ENCODE peak calls at places on chromosomes 13 and 19, in nine cellular contexts. E is lung, V is endothelial cell, A is transverse colon, X is WTC11, F is Calu3, C is esophagus squamous epithelium, D is BJ, G is fibroblast of pulmonary artery. T is an unnamed sample.

GRCh38 chr19:47075179-47075811 is 26.9 kb upstream of the TMEM160 start:
- DNase-seq in C (no peak), D (no peak), X (no peak), E (no peak), A (no peak), V (no peak), F (no peak), G (no peak), T (no peak)

GRCh38 chr19:12664406-12665280 is 1.9 kb downstream of the MAN2B1 start:
- DNase-seq in E (no peak), F (no peak), G (no peak), X (peak), V (no peak), A (no peak), D (no peak), C (no peak), T (no peak)

GRCh38 chr19:35529241-35530218 is 1.4 kb upstream of the SBSN start:
- DNase-seq in C (no peak), F (no peak), E (no peak), A (no peak), D (no peak), V (no peak), X (no peak), G (no peak), T (no peak)

GRCh38 chr13:52869050-52869449 is 20.6 kb upstream of the PCDH8 start:
- DNase-seq in A (no peak), D (no peak), G (no peak), E (no peak), C (no peak), V (no peak), F (no peak), X (no peak), T (no peak)

GRCh38 chr19:31586282-31586681 is 237.0 kb upstream of the TSHZ3 start:
- DNase-seq in V (no peak), D (no peak), F (no peak), X (no peak), A (no peak), G (no peak), E (no peak), C (no peak), T (no peak)

GRCh38 chr13:111181977-111182376 is 66.9 kb downstream of the ARHGEF7 start:
- DNase-seq in X (no peak), G (no peak), A (no peak), D (no peak), C (no peak), E (no peak), V (no peak), F (no peak), T (no peak)

GRCh38 chr13:36518707-36519106 is 86.4 kb downstream of the CCNA1 start:
- DNase-seq in F (no peak), A (no peak), C (no peak), G (no peak), E (no peak), X (no peak), D (no peak), V (no peak), T (no peak)

GRCh38 chr19:8517551-8518442 is 3.8 kb upstream of the ZNF414 start:
- DNase-seq in G (peak), E (no peak), D (no peak), F (no peak), X (no peak), C (no peak), A (no peak), V (no peak), T (no peak)

GRCh38 chr19:7596191-7596937 is 701 bp downstream of the CAMSAP3 start:
- DNase-seq in V (no peak), C (no peak), A (peak), X (no peak), E (no peak), G (no peak), F (peak), D (no peak), T (no peak)

GRCh38 chr13:112732679-112733078 is 42.8 kb downstream of the ATP11A start:
- DNase-seq in C (no peak), A (no peak), V (no peak), X (no peak), E (no peak), D (no peak), G (no peak), F (no peak), T (no peak)

DNA sequence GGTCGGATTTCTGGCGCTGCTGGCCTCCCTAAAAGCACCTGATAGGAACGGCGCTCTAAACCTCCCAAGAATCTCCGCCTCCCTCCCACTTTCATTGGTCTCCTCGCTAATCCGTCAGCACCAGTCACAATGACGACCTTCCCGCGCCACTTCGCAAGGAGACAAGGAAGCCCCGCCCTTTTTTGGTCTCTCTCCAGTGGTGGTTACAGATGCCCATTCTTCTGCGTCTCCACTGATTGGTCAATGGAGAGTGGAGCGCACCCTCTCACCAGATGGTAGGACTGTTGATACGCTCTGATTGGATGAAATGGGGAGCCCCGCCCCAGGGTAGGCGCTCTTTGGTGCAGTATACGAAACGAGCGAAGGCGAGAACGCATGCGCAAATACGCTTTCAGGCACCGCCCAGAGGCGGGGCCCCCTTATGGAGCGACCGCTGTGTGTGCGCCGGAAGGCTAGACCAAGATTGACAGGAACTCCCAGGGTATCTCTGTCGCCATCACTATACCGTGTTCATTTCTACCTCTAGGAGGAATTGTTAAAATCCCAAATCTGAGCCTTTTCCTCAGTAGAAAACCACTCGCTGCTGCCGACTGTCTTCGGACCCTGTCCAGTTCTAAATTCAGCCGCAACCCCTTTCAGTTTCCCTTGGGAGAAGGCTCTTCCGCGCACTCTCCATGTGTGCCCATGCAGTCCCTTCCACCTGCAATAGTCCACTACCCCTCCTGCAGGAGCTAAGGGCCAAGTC is 617 bp upstream of the HNRNPL start:
- DNase-seq in E (peak), D (peak), X (peak), G (peak), A (peak), V (peak), F (peak), C (peak), T (peak)
- TF ChIP-seq CTCF in E (no peak), D (peak), X (no peak), G (no peak), A (peak), V (no peak), F (no peak), C (no peak), T (no peak)

GRCh38 chr19:43560687-43561086 is 14.6 kb downstream of the XRCC1 start:
- DNase-seq in V (no peak), X (peak), F (peak), D (no peak), G (no peak), E (no peak), C (no peak), A (no peak), T (no peak)
- TF ChIP-seq CTCF in V (no peak), X (no peak), F (no peak), D (no peak), G (no peak), E (no peak), C (no peak), A (no peak), T (no peak)

GRCh38 chr13:49869514-49869913 is 66.6 kb downstream of the SPRYD7 start:
- DNase-seq in C (no peak), X (peak), A (no peak), D (no peak), G (peak), E (no peak), V (peak), F (no peak), T (no peak)
- TF ChIP-seq CTCF in C (no peak), X (peak), A (no peak), D (peak), G (peak), E (no peak), V (no peak), F (no peak), T (peak)

DNA sequence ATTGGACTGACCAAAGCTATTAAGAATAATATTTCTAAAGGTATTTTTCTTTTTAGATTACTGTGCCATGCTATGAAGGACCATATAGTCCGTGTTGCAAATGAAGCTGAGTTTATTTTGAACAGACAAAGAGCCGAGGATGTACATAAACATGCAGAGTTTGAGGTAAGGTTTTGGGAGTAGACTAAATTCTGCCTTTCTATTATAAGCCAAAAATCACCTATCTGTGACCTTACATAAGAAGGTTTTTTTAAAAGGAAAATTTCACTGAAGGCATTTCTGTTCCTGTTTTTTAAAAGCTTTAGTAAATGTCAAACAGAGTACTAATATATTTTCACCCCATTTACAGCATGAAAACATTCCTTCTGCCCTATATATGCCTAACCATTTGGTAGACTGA is 127.4 kb downstream of the MAB21L1 start:
- DNase-seq in X (no peak), A (no peak), D (no peak), F (no peak), V (no peak), E (no peak), C (no peak), G (no peak), T (no peak)
- TF ChIP-seq CTCF in X (no peak), A (no peak), D (no peak), F (no peak), V (no peak), E (no peak), C (no peak), G (no peak), T (no peak)

GRCh38 chr13:37640499-37640898 is 41.9 kb upstream of the POSTN start:
- DNase-seq in G (peak), X (peak), C (no peak), F (peak), D (no peak), E (no peak), V (peak), A (no peak), T (no peak)
- TF ChIP-seq CTCF in G (peak), X (no peak), C (no peak), F (no peak), D (peak), E (no peak), V (no peak), A (peak), T (peak)

GRCh38 chr13:23876265-23876664 is 12.9 kb downstream of the MIPEP start:
- DNase-seq in X (no peak), C (no peak), A (peak), E (no peak), V (no peak), D (no peak), F (no peak), G (peak), T (no peak)
- TF ChIP-seq CTCF in X (no peak), C (no peak), A (peak), E (no peak), V (no peak), D (peak), F (peak), G (peak), T (peak)

GRCh38 chr19:48255376-48256303 is at the start of gene CARD8:
- DNase-seq in F (peak), A (peak), C (peak), V (peak), E (peak), G (peak), X (peak), D (peak), T (peak)
- TF ChIP-seq CTCF in F (no peak), A (no peak), C (no peak), V (no peak), E (no peak), G (peak), X (no peak), D (no peak), T (no peak)

GRCh38 chr13:31012285-31013024 is 80.0 kb downstream of the TEX26 start:
- DNase-seq in A (no peak), G (peak), D (no peak), C (no peak), V (no peak), X (no peak), F (peak), E (no peak), T (no peak)
- TF ChIP-seq CTCF in A (no peak), G (peak), D (peak), C (no peak), V (no peak), X (no peak), F (no peak), E (no peak), T (no peak)

T was measured in GM12878.